ENCODE peak calls at places on chromosomes 7 and 10, in six cellular contexts. One of them, this sample, is unnamed.

GRCh38 chr7:136527554-136527953 is 340.9 kb upstream of the CHRM2 start:
- DNase-seq in MCF 10A: no peak
- DNase-seq in HEK293T: no peak
- DNase-seq in epithelial cell of proximal tubule: no peak
- DNase-seq in lower lobe of right lung: no peak
- DNase-seq in stimulated activated CD4-positive, alpha-beta T cell treated with anti-CD3 and anti-CD28 coated beads, Interleukin-2, amount 100 ng/mL, for 24 hours: no peak
- DNase-seq in this sample: no peak

GRCh38 chr7:102184303-102184702 is 102.4 kb upstream of the SH2B2 start:
- DNase-seq in MCF 10A: no peak
- DNase-seq in lower lobe of right lung: no peak
- DNase-seq in HEK293T: no peak
- DNase-seq in stimulated activated CD4-positive, alpha-beta T cell treated with anti-CD3 and anti-CD28 coated beads, Interleukin-2, amount 100 ng/mL, for 24 hours: no peak
- DNase-seq in epithelial cell of proximal tubule: no peak
- DNase-seq in this sample: no peak

GRCh38 chr7:45035371-45035770 is 35.4 kb downstream of the CCM2 start:
- DNase-seq in HEK293T: no peak
- DNase-seq in epithelial cell of proximal tubule: no peak
- DNase-seq in MCF 10A: no peak
- DNase-seq in stimulated activated CD4-positive, alpha-beta T cell treated with anti-CD3 and anti-CD28 coated beads, Interleukin-2, amount 100 ng/mL, for 24 hours: no peak
- DNase-seq in lower lobe of right lung: no peak
- DNase-seq in this sample: no peak

GRCh38 chr10:71828702-71829101 is 22.3 kb downstream of the PSAP start:
- DNase-seq in epithelial cell of proximal tubule: no peak
- DNase-seq in HEK293T: no peak
- DNase-seq in lower lobe of right lung: no peak
- DNase-seq in MCF 10A: no peak
- DNase-seq in stimulated activated CD4-positive, alpha-beta T cell treated with anti-CD3 and anti-CD28 coated beads, Interleukin-2, amount 100 ng/mL, for 24 hours: no peak
- DNase-seq in this sample: no peak

GRCh38 chr7:128940494-128941322 is 3.0 kb downstream of the IRF5 start:
- DNase-seq in epithelial cell of proximal tubule: no peak
- DNase-seq in MCF 10A: no peak
- DNase-seq in HEK293T: no peak
- DNase-seq in lower lobe of right lung: peak
- DNase-seq in stimulated activated CD4-positive, alpha-beta T cell treated with anti-CD3 and anti-CD28 coated beads, Interleukin-2, amount 100 ng/mL, for 24 hours: no peak
- DNase-seq in this sample: no peak

GRCh38 chr7:158741294-158741666 is 36.7 kb upstream of the NCAPG2 start:
- DNase-seq in stimulated activated CD4-positive, alpha-beta T cell treated with anti-CD3 and anti-CD28 coated beads, Interleukin-2, amount 100 ng/mL, for 24 hours: no peak
- DNase-seq in epithelial cell of proximal tubule: no peak
- DNase-seq in HEK293T: no peak
- DNase-seq in lower lobe of right lung: no peak
- DNase-seq in MCF 10A: no peak
- DNase-seq in this sample: no peak

GRCh38 chr7:19239951-19240350 is 94.7 kb upstream of the FERD3L start:
- DNase-seq in epithelial cell of proximal tubule: no peak
- DNase-seq in MCF 10A: no peak
- DNase-seq in stimulated activated CD4-positive, alpha-beta T cell treated with anti-CD3 and anti-CD28 coated beads, Interleukin-2, amount 100 ng/mL, for 24 hours: no peak
- DNase-seq in HEK293T: no peak
- DNase-seq in lower lobe of right lung: no peak
- DNase-seq in this sample: no peak

GRCh38 chr7:141649865-141650499 is 52.0 kb downstream of the DENND11 start:
- DNase-seq in MCF 10A: peak
- DNase-seq in stimulated activated CD4-positive, alpha-beta T cell treated with anti-CD3 and anti-CD28 coated beads, Interleukin-2, amount 100 ng/mL, for 24 hours: no peak
- DNase-seq in epithelial cell of proximal tubule: peak
- DNase-seq in lower lobe of right lung: no peak
- DNase-seq in HEK293T: peak
- DNase-seq in this sample: peak

GRCh38 chr7:95478139-95479037 is 7.4 kb upstream of the ASB4 start:
- DNase-seq in stimulated activated CD4-positive, alpha-beta T cell treated with anti-CD3 and anti-CD28 coated beads, Interleukin-2, amount 100 ng/mL, for 24 hours: no peak
- DNase-seq in lower lobe of right lung: no peak
- DNase-seq in epithelial cell of proximal tubule: no peak
- DNase-seq in MCF 10A: peak
- DNase-seq in HEK293T: no peak
- DNase-seq in this sample: peak

GRCh38 chr7:28093617-28094232 is 86.9 kb downstream of the JAZF1 start:
- DNase-seq in epithelial cell of proximal tubule: no peak
- DNase-seq in lower lobe of right lung: peak
- DNase-seq in MCF 10A: peak
- DNase-seq in HEK293T: peak
- DNase-seq in stimulated activated CD4-positive, alpha-beta T cell treated with anti-CD3 and anti-CD28 coated beads, Interleukin-2, amount 100 ng/mL, for 24 hours: peak
- DNase-seq in this sample: peak

GRCh38 chr7:94856643-94857042 is 50.8 kb upstream of the PPP1R9A start:
- DNase-seq in HEK293T: no peak
- DNase-seq in lower lobe of right lung: no peak
- DNase-seq in stimulated activated CD4-positive, alpha-beta T cell treated with anti-CD3 and anti-CD28 coated beads, Interleukin-2, amount 100 ng/mL, for 24 hours: no peak
- DNase-seq in epithelial cell of proximal tubule: no peak
- DNase-seq in MCF 10A: peak
- DNase-seq in this sample: no peak

GRCh38 chr10:9878429-9878828 is 1139.2 kb upstream of the CELF2 start:
- DNase-seq in lower lobe of right lung: no peak
- DNase-seq in stimulated activated CD4-positive, alpha-beta T cell treated with anti-CD3 and anti-CD28 coated beads, Interleukin-2, amount 100 ng/mL, for 24 hours: no peak
- DNase-seq in HEK293T: no peak
- DNase-seq in MCF 10A: no peak
- DNase-seq in epithelial cell of proximal tubule: no peak
- DNase-seq in this sample: no peak

GRCh38 chr7:93879356-93879755 is 11.2 kb downstream of the TFPI2 start:
- DNase-seq in MCF 10A: no peak
- DNase-seq in HEK293T: no peak
- DNase-seq in lower lobe of right lung: no peak
- DNase-seq in epithelial cell of proximal tubule: no peak
- DNase-seq in stimulated activated CD4-positive, alpha-beta T cell treated with anti-CD3 and anti-CD28 coated beads, Interleukin-2, amount 100 ng/mL, for 24 hours: no peak
- DNase-seq in this sample: no peak

GRCh38 chr7:103870664-103871063 is 118.8 kb downstream of the RELN start:
- DNase-seq in epithelial cell of proximal tubule: no peak
- DNase-seq in lower lobe of right lung: no peak
- DNase-seq in HEK293T: no peak
- DNase-seq in stimulated activated CD4-positive, alpha-beta T cell treated with anti-CD3 and anti-CD28 coated beads, Interleukin-2, amount 100 ng/mL, for 24 hours: no peak
- DNase-seq in MCF 10A: no peak
- DNase-seq in this sample: no peak

GRCh38 chr10:27100800-27101347 is 580 bp upstream of the ANKRD26 start:
- DNase-seq in lower lobe of right lung: no peak
- DNase-seq in stimulated activated CD4-positive, alpha-beta T cell treated with anti-CD3 and anti-CD28 coated beads, Interleukin-2, amount 100 ng/mL, for 24 hours: peak
- DNase-seq in HEK293T: no peak
- DNase-seq in MCF 10A: no peak
- DNase-seq in epithelial cell of proximal tubule: no peak
- DNase-seq in this sample: no peak

GRCh38 chr7:55189447-55189760 is 170.6 kb downstream of the EGFR start:
- DNase-seq in MCF 10A: no peak
- DNase-seq in epithelial cell of proximal tubule: no peak
- DNase-seq in lower lobe of right lung: no peak
- DNase-seq in HEK293T: no peak
- DNase-seq in stimulated activated CD4-positive, alpha-beta T cell treated with anti-CD3 and anti-CD28 coated beads, Interleukin-2, amount 100 ng/mL, for 24 hours: no peak
- DNase-seq in this sample: no peak

GRCh38 chr7:100793806-100794660 is 33.3 kb downstream of the EPHB4 start:
- DNase-seq in MCF 10A: peak
- DNase-seq in lower lobe of right lung: no peak
- DNase-seq in epithelial cell of proximal tubule: no peak
- DNase-seq in stimulated activated CD4-positive, alpha-beta T cell treated with anti-CD3 and anti-CD28 coated beads, Interleukin-2, amount 100 ng/mL, for 24 hours: no peak
- DNase-seq in HEK293T: no peak
- DNase-seq in this sample: no peak

GRCh38 chr7:14604606-14605005 is 297.9 kb downstream of the DGKB start:
- DNase-seq in epithelial cell of proximal tubule: no peak
- DNase-seq in stimulated activated CD4-positive, alpha-beta T cell treated with anti-CD3 and anti-CD28 coated beads, Interleukin-2, amount 100 ng/mL, for 24 hours: no peak
- DNase-seq in MCF 10A: peak
- DNase-seq in lower lobe of right lung: no peak
- DNase-seq in HEK293T: no peak
- DNase-seq in this sample: no peak

GRCh38 chr7:80613519-80613918 is 24.9 kb upstream of the CD36 start:
- DNase-seq in HEK293T: no peak
- DNase-seq in stimulated activated CD4-positive, alpha-beta T cell treated with anti-CD3 and anti-CD28 coated beads, Interleukin-2, amount 100 ng/mL, for 24 hours: no peak
- DNase-seq in lower lobe of right lung: no peak
- DNase-seq in epithelial cell of proximal tubule: no peak
- DNase-seq in MCF 10A: no peak
- DNase-seq in this sample: no peak

GRCh38 chr10:124003481-124004371 is 89.7 kb downstream of the CHST15 start:
- DNase-seq in lower lobe of right lung: no peak
- DNase-seq in MCF 10A: no peak
- DNase-seq in HEK293T: no peak
- DNase-seq in stimulated activated CD4-positive, alpha-beta T cell treated with anti-CD3 and anti-CD28 coated beads, Interleukin-2, amount 100 ng/mL, for 24 hours: no peak
- DNase-seq in epithelial cell of proximal tubule: no peak
- DNase-seq in this sample: peak

GRCh38 chr7:119233015-119233414 is 1008.5 kb downstream of the ANKRD7 start:
- DNase-seq in MCF 10A: no peak
- DNase-seq in stimulated activated CD4-positive, alpha-beta T cell treated with anti-CD3 and anti-CD28 coated beads, Interleukin-2, amount 100 ng/mL, for 24 hours: no peak
- DNase-seq in epithelial cell of proximal tubule: no peak
- DNase-seq in lower lobe of right lung: no peak
- DNase-seq in HEK293T: no peak
- DNase-seq in this sample: no peak

GRCh38 chr7:100691676-100692577 is 2.1 kb downstream of the GIGYF1 start:
- DNase-seq in lower lobe of right lung: peak
- DNase-seq in MCF 10A: peak
- DNase-seq in HEK293T: peak
- DNase-seq in stimulated activated CD4-positive, alpha-beta T cell treated with anti-CD3 and anti-CD28 coated beads, Interleukin-2, amount 100 ng/mL, for 24 hours: peak
- DNase-seq in epithelial cell of proximal tubule: no peak
- DNase-seq in this sample: peak

GRCh38 chr10:66833861-66834260 is 92.0 kb upstream of the LRRTM3 start:
- DNase-seq in HEK293T: no peak
- DNase-seq in lower lobe of right lung: no peak
- DNase-seq in MCF 10A: no peak
- DNase-seq in epithelial cell of proximal tubule: no peak
- DNase-seq in stimulated activated CD4-positive, alpha-beta T cell treated with anti-CD3 and anti-CD28 coated beads, Interleukin-2, amount 100 ng/mL, for 24 hours: no peak
- DNase-seq in this sample: no peak

GRCh38 chr7:8724080-8724718 is 290.8 kb downstream of the NXPH1 start:
- DNase-seq in stimulated activated CD4-positive, alpha-beta T cell treated with anti-CD3 and anti-CD28 coated beads, Interleukin-2, amount 100 ng/mL, for 24 hours: no peak
- DNase-seq in HEK293T: peak
- DNase-seq in lower lobe of right lung: no peak
- DNase-seq in epithelial cell of proximal tubule: peak
- DNase-seq in MCF 10A: peak
- DNase-seq in this sample: peak

GRCh38 chr7:130419652-130420051 is 21.2 kb downstream of the CEP41 start:
- DNase-seq in HEK293T: no peak
- DNase-seq in lower lobe of right lung: no peak
- DNase-seq in epithelial cell of proximal tubule: no peak
- DNase-seq in stimulated activated CD4-positive, alpha-beta T cell treated with anti-CD3 and anti-CD28 coated beads, Interleukin-2, amount 100 ng/mL, for 24 hours: no peak
- DNase-seq in MCF 10A: peak
- DNase-seq in this sample: no peak

GRCh38 chr10:37952051-37952815 is 24.2 kb downstream of the ZNF25 start:
- DNase-seq in stimulated activated CD4-positive, alpha-beta T cell treated with anti-CD3 and anti-CD28 coated beads, Interleukin-2, amount 100 ng/mL, for 24 hours: no peak
- DNase-seq in MCF 10A: no peak
- DNase-seq in HEK293T: no peak
- DNase-seq in lower lobe of right lung: no peak
- DNase-seq in epithelial cell of proximal tubule: peak
- DNase-seq in this sample: no peak

GRCh38 chr7:50317221-50317678 is 12.7 kb downstream of the IKZF1 start:
- DNase-seq in lower lobe of right lung: no peak
- DNase-seq in MCF 10A: no peak
- DNase-seq in HEK293T: no peak
- DNase-seq in stimulated activated CD4-positive, alpha-beta T cell treated with anti-CD3 and anti-CD28 coated beads, Interleukin-2, amount 100 ng/mL, for 24 hours: no peak
- DNase-seq in epithelial cell of proximal tubule: no peak
- DNase-seq in this sample: no peak

GRCh38 chr7:95276114-95276513 is 48.2 kb downstream of the PON1 start:
- DNase-seq in lower lobe of right lung: no peak
- DNase-seq in stimulated activated CD4-positive, alpha-beta T cell treated with anti-CD3 and anti-CD28 coated beads, Interleukin-2, amount 100 ng/mL, for 24 hours: no peak
- DNase-seq in HEK293T: no peak
- DNase-seq in epithelial cell of proximal tubule: no peak
- DNase-seq in MCF 10A: peak
- DNase-seq in this sample: no peak

GRCh38 chr10:24299587-24300258 is 90.8 kb downstream of the KIAA1217 start:
- DNase-seq in MCF 10A: peak
- DNase-seq in epithelial cell of proximal tubule: no peak
- DNase-seq in lower lobe of right lung: no peak
- DNase-seq in stimulated activated CD4-positive, alpha-beta T cell treated with anti-CD3 and anti-CD28 coated beads, Interleukin-2, amount 100 ng/mL, for 24 hours: no peak
- DNase-seq in HEK293T: no peak
- DNase-seq in this sample: no peak

GRCh38 chr10:124176309-124177179 is 83.1 kb upstream of the CHST15 start:
- DNase-seq in MCF 10A: no peak
- DNase-seq in HEK293T: no peak
- DNase-seq in stimulated activated CD4-positive, alpha-beta T cell treated with anti-CD3 and anti-CD28 coated beads, Interleukin-2, amount 100 ng/mL, for 24 hours: no peak
- DNase-seq in epithelial cell of proximal tubule: no peak
- DNase-seq in lower lobe of right lung: no peak
- DNase-seq in this sample: no peak

GRCh38 chr7:120841608-120842007 is 16.3 kb downstream of the TSPAN12 start:
- DNase-seq in lower lobe of right lung: no peak
- DNase-seq in stimulated activated CD4-positive, alpha-beta T cell treated with anti-CD3 and anti-CD28 coated beads, Interleukin-2, amount 100 ng/mL, for 24 hours: no peak
- DNase-seq in epithelial cell of proximal tubule: no peak
- DNase-seq in MCF 10A: no peak
- DNase-seq in HEK293T: no peak
- DNase-seq in this sample: no peak

GRCh38 chr10:106582291-106582690 is 582.2 kb downstream of the SORCS1 start:
- DNase-seq in lower lobe of right lung: no peak
- DNase-seq in MCF 10A: peak
- DNase-seq in stimulated activated CD4-positive, alpha-beta T cell treated with anti-CD3 and anti-CD28 coated beads, Interleukin-2, amount 100 ng/mL, for 24 hours: no peak
- DNase-seq in HEK293T: no peak
- DNase-seq in epithelial cell of proximal tubule: no peak
- DNase-seq in this sample: no peak

GRCh38 chr10:64846706-64847105 is 1325.5 kb downstream of the REEP3 start:
- DNase-seq in stimulated activated CD4-positive, alpha-beta T cell treated with anti-CD3 and anti-CD28 coated beads, Interleukin-2, amount 100 ng/mL, for 24 hours: no peak
- DNase-seq in epithelial cell of proximal tubule: no peak
- DNase-seq in MCF 10A: no peak
- DNase-seq in HEK293T: no peak
- DNase-seq in lower lobe of right lung: no peak
- DNase-seq in this sample: no peak

GRCh38 chr10:77827383-77827782 is 99.2 kb downstream of the DLG5 start:
- DNase-seq in HEK293T: no peak
- DNase-seq in stimulated activated CD4-positive, alpha-beta T cell treated with anti-CD3 and anti-CD28 coated beads, Interleukin-2, amount 100 ng/mL, for 24 hours: no peak
- DNase-seq in lower lobe of right lung: peak
- DNase-seq in epithelial cell of proximal tubule: no peak
- DNase-seq in MCF 10A: no peak
- DNase-seq in this sample: no peak

GRCh38 chr10:48464871-48465736 is 139.8 kb downstream of the ARHGAP22 start:
- DNase-seq in MCF 10A: no peak
- DNase-seq in HEK293T: no peak
- DNase-seq in stimulated activated CD4-positive, alpha-beta T cell treated with anti-CD3 and anti-CD28 coated beads, Interleukin-2, amount 100 ng/mL, for 24 hours: no peak
- DNase-seq in lower lobe of right lung: no peak
- DNase-seq in epithelial cell of proximal tubule: no peak
- DNase-seq in this sample: peak

GRCh38 chr10:67606572-67606971 is 89.4 kb downstream of the CTNNA3 start:
- DNase-seq in epithelial cell of proximal tubule: peak
- DNase-seq in HEK293T: no peak
- DNase-seq in stimulated activated CD4-positive, alpha-beta T cell treated with anti-CD3 and anti-CD28 coated beads, Interleukin-2, amount 100 ng/mL, for 24 hours: no peak
- DNase-seq in MCF 10A: peak
- DNase-seq in lower lobe of right lung: no peak
- DNase-seq in this sample: no peak